ENCODE peak calls at places on chromosomes 3 and 15, in five cellular contexts. K, E, N, J and A are unnamed samples. For H3K4me1, the result is how much of the 10 kb centered on the place peaks cover.

GRCh38 chr3:151976211-151977050 is 103.0 kb downstream of the SUCNR1 start:
- DNase-seq in E (no peak), N (no peak), J (peak), K (no peak), A (no peak)

GRCh38 chr15:68375191-68375631 is 56.8 kb downstream of the ITGA11 start:
- DNase-seq in N (peak), J (no peak), K (peak), E (no peak), A (no peak)

GRCh38 chr3:65714138-65714537 is 324.6 kb downstream of the MAGI1 start:
- DNase-seq in E (no peak), J (peak), K (no peak), N (no peak), A (no peak)

GRCh38 chr15:31511707-31512310 is 185.2 kb downstream of the KLF13 start:
- DNase-seq in N (peak), E (no peak), K (no peak), J (peak), A (no peak)

GRCh38 chr15:37134699-37135131 is 34.4 kb upstream of the MEIS2 start:
- DNase-seq in E (no peak), N (no peak), J (peak), K (no peak), A (no peak)

GRCh38 chr3:24348348-24348747 is 146.3 kb downstream of the THRB start:
- DNase-seq in K (no peak), E (no peak), N (no peak), J (no peak), A (no peak)

GRCh38 chr3:197519801-197520211 is 36.0 kb downstream of the BDH1 start:
- DNase-seq in N (peak), E (peak), J (peak), K (no peak), A (no peak)

GRCh38 chr3:179962617-179963387 is 73.9 kb downstream of the PEX5L start:
- DNase-seq in K (no peak), N (no peak), E (no peak), J (no peak), A (no peak)

GRCh38 chr3:23116041-23116440 is 87.1 kb upstream of the UBE2E2 start:
- DNase-seq in E (no peak), N (no peak), J (no peak), K (no peak), A (no peak)

GRCh38 chr15:70690491-70691281 is 72.7 kb downstream of the UACA start:
- DNase-seq in N (no peak), E (no peak), K (no peak), J (no peak), A (no peak)

DNA sequence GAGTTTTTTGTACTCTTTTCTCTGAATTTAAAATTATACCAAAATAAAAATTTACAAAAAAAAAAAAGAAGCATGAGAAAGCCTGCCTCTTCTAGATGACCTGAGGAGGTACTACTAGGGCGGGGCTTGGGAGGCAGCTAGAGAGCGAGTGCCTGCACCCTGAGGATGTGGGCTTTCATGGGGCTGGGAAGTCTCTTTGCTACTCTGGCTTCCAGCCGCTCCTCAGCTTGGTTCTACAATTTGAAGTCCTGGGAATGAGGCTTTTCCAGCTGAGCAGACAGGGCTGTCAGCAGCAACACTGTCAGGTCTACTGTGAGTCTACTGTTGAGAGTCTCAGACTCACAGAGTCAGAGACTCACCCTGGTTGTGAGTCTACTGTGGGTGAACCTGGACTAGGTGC is 8.2 kb upstream of the PSTPIP1 start:
- DNase-seq in J (no peak), N (no peak), K (no peak), E (no peak), A (no peak)
- H3K27ac ChIP-seq in J (no peak), N (no peak), K (no peak), E (no peak), A (no peak)

DNA sequence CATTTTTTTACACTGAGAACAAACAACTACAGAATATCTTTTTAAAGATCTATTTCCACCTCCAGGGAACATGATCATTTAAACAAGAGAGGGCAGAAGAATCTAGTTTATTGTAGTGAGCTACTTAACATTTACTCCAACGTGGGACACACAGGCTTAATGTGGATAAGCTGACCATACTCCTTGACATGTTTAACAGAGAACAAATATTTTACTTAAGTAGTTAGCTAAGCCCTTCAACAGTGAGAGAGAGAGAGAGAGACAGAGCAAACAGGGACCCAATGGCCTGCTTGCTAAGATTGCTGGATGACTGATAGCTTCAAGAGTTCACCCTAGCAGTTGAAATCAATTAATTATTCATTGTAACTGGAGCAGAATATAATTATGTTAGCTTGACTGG is 158.6 kb downstream of the ADAM10 start:
- DNase-seq in N (no peak), K (no peak), E (no peak), J (peak), A (no peak)
- H3K4me1 ChIP-seq in N (under half), K (under half), E (under half), J (under half), A (under half)

DNA sequence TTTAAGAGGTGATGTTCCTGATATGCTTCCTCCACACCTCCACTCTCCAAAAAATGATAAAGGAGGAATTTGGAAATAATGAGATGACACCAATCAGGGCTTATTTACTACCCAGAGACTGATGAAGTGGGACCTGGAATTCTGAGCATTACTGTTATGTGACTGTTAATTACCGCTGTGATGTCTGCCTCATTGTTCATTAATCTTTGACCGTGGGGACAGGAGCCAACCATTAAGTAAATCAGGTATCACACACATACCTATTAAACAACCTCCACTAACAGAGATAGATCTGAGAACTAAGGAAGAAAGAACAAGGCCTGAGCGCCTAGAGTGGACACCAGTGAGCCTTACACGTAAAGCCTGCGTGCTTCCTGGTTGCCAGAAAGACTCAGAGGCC is 37.7 kb downstream of the ABHD5 start:
- DNase-seq in N (no peak), K (no peak), E (no peak), J (peak), A (no peak)
- H3K27ac ChIP-seq in N (no peak), K (no peak), E (no peak), J (no peak), A (peak)

DNA sequence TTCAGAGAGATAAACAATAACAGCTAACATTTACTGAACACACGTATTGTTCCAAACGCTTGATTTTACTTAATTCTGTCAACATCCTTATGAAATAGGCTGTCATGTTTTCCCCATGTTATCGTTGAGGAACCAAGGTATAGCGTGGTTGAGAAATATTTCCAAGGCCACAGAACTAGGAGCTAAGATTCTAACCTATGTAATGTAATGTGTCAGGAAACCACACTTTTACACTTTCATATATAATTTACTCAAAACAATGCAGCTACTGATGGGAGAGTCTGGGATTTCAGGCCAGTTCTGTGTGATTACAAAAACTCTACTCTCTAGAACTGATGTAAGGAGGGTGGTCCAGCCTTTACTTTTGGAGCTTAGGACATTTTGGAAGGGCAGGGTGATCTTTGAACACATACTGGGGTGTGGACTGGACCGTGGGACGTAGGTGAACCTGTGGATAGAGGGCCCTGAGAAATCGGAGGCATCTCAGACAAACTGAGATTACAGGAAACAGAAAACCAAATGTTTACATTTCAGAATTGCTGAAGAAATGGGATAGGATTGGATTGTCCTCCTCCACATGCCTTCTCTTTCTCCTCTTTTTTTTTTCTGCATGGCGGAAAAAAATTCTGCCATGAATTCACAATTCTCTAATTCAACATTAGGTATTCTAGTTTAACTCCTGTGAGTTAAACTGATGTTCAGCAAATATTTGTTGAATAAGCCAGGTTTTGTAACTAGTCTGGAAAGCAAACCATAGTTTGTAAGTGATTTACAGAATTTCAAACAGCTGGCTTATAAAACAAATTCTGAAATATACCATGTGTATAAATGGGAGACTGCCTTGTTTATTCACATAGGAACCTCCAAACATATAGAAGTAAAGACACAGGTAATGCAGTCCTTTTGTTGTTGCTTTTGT is 100.8 kb downstream of the IL1RAP start:
- DNase-seq in E (no peak), K (no peak), N (no peak), J (no peak), A (no peak)
- H3K4me1 ChIP-seq in E (under half), K (under half), N (under half), J (under half), A (under half)

GRCh38 chr3:74000715-74001114 is 376.0 kb upstream of the PDZRN3 start:
- DNase-seq in K (no peak), E (no peak), J (no peak), N (no peak), A (no peak)
- H3K27ac ChIP-seq in K (no peak), E (no peak), J (no peak), N (no peak), A (no peak)

GRCh38 chr3:8491246-8491645 is 10.4 kb upstream of the LMCD1 start:
- DNase-seq in J (no peak), K (no peak), E (no peak), N (no peak), A (no peak)

GRCh38 chr3:8494332-8494731 is 7.3 kb upstream of the LMCD1 start:
- DNase-seq in E (no peak), N (no peak), J (no peak), K (no peak), A (no peak)

GRCh38 chr3:8493744-8494143 is 7.9 kb upstream of the LMCD1 start:
- DNase-seq in J (no peak), E (no peak), N (no peak), K (no peak), A (no peak)

GRCh38 chr3:8491750-8492149 is 9.9 kb upstream of the LMCD1 start:
- DNase-seq in J (no peak), K (no peak), E (no peak), N (no peak), A (peak)

DNA sequence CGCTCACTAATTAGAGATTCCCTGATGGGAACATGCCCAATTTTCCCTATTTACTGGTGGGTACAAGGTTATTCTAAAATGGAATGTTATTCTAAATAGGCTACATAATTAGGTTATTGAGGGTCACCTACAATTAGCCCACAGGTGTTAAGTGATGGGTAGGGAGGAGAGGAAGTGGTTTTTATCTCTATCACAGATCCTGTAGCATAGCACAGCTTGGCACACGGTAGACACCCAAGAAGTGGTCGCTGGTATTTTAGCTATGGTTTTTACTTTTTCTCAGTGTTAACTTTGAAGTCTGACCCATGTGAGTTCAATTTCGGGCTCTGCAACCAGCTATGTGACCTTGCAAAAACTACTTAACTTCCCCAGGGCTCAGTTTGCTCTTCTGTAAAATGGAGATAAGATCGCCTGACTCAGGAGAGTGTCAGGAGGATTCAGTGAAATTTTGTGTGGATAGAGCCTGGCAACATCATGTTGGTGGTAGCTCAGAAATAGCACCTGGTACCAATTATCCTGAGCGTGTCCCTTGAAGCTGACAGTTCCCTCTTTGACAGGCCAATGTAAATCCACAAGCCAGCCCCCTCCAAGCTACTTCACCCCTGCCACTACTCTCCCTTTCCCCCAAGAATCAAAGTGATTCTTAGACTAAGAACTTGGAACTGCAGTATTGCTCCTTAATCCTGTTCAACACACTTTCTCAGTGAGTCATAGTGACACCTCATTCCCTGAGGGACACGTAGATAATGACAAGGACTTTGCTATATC is 8.7 kb upstream of the LMCD1 start:
- DNase-seq in K (no peak), E (no peak), N (no peak), J (peak), A (no peak)
- H3K4me1 ChIP-seq in K (under half), E (under half), N (under half), J (under half), A (under half)

DNA sequence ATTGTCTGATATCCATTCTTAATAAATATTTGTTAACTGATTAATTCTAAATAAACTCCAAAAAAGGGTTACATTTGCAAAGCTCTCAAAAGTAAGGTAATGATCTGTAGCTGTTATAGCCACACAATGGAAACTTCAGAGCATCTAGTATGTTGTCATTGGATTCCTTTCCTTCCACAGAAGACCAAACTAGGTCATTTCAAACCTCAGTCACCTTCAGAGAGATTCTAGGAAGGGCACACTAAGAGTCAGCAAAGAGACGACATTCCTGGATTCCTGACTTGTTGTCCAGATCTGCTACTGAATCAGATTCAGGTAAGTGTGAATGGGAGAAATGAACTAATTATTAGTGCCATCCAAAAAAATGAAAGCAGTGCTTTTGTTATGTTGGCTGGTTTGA is 3.0 kb upstream of the COL8A1 start:
- DNase-seq in K (no peak), N (no peak), E (no peak), J (no peak), A (no peak)
- H3K27ac ChIP-seq in K (no peak), N (no peak), E (no peak), J (no peak), A (no peak)